ENCODE peak calls at places on chromosomes 16 and 17, in seven cellular contexts. N is NCI-H460; H is LoVo; X is heart left ventricle; M is HT1080; J is NCI-H345; R is activated CD4-positive, alpha-beta T cell treated with anti-CD3 and anti-CD28 coated beads for 4 hours. E is an unnamed sample.

GRCh38 chr17:7426203-7426863 is 917 bp downstream of the SPEM2 start:
- DNase-seq in M (no peak), N (no peak), H (no peak), R (no peak), X (no peak), J (no peak), E (no peak)

GRCh38 chr16:20902426-20902825 is 1.9 kb downstream of the LYRM1 start:
- DNase-seq in M (no peak), J (no peak), N (no peak), X (no peak), R (no peak), H (no peak), E (no peak)

GRCh38 chr16:48852955-48853354 is 243.0 kb upstream of the N4BP1 start:
- DNase-seq in H (no peak), J (no peak), R (no peak), M (no peak), N (no peak), X (no peak), E (no peak)

GRCh38 chr16:52912565-52913173 is 140.0 kb downstream of the CHD9NB start:
- DNase-seq in M (peak; percentile 47), H (peak; percentile 55), R (no peak), J (peak; percentile 59), N (peak; percentile 54), X (no peak), E (peak; percentile 83)

GRCh38 chr16:19138601-19139000 is 24.8 kb downstream of the ITPRIPL2 start:
- DNase-seq in N (peak; percentile 72), M (peak; percentile 84), H (no peak), X (peak; percentile 73), R (no peak), J (peak; percentile 80), E (peak; percentile 70)

GRCh38 chr17:57735707-57736106 is 9.4 kb downstream of the CCDC182 start:
- DNase-seq in H (no peak), J (peak; percentile 9), M (peak; percentile 20), X (no peak), N (no peak), R (no peak), E (no peak)

GRCh38 chr17:41810659-41811548 is 845 bp downstream of the P3H4 start:
- DNase-seq in N (no peak), H (no peak), R (no peak), X (no peak), J (no peak), M (no peak), E (peak; percentile 60)

GRCh38 chr17:7839199-7839889 is 5.3 kb downstream of the KDM6B start:
- DNase-seq in R (no peak), H (peak; percentile 39), M (no peak), N (no peak), J (no peak), X (no peak), E (no peak)

GRCh38 chr17:75909051-75909811 is 4.5 kb upstream of the MRPL38 start:
- DNase-seq in X (no peak), J (peak; percentile 98), H (no peak), N (no peak), M (no peak), R (no peak), E (peak; percentile 87)

GRCh38 chr16:57304169-57305061 is 19.9 kb upstream of the PLLP start:
- DNase-seq in M (peak; percentile 27), X (peak; percentile 56), H (peak; percentile 57), J (no peak), N (no peak), R (no peak), E (no peak)

GRCh38 chr17:76797441-76797840 is 59.5 kb downstream of the MFSD11 start:
- DNase-seq in J (no peak), X (no peak), R (no peak), N (no peak), H (no peak), M (peak; percentile 36), E (no peak)

GRCh38 chr17:75722076-75722475 is 817 bp downstream of the ITGB4 start:
- DNase-seq in H (peak; percentile 34), N (no peak), J (no peak), R (no peak), M (no peak), X (no peak), E (no peak)

GRCh38 chr16:24208710-24209109 is 47.4 kb upstream of the CACNG3 start:
- DNase-seq in R (no peak), N (no peak), X (no peak), M (no peak), J (no peak), H (no peak), E (peak; percentile 40)

GRCh38 chr16:15466886-15467781 is 32.7 kb downstream of the BMERB1 start:
- DNase-seq in R (no peak), J (no peak), M (peak; percentile 49), X (no peak), H (no peak), N (no peak), E (no peak)

GRCh38 chr17:17048106-17048505 is 5.8 kb downstream of the MPRIP start:
- DNase-seq in N (no peak), R (no peak), H (no peak), J (no peak), X (no peak), M (no peak), E (no peak)

GRCh38 chr17:69551212-69552010 is 136.9 kb downstream of the MAP2K6 start:
- DNase-seq in R (no peak), J (no peak), X (no peak), N (no peak), M (peak; percentile 21), H (no peak), E (no peak)

GRCh38 chr17:64115871-64116534 is 13.9 kb downstream of the ERN1 start:
- DNase-seq in X (no peak), H (no peak), R (no peak), N (no peak), M (peak; percentile 60), J (no peak), E (no peak)

GRCh38 chr16:52929478-52929877 is 123.2 kb downstream of the CHD9NB start:
- DNase-seq in R (no peak), N (no peak), H (no peak), X (no peak), J (no peak), M (no peak), E (peak; percentile 24)

GRCh38 chr16:2213817-2214720 is 571 bp downstream of the PGP start:
- DNase-seq in X (no peak), H (no peak), J (no peak), N (no peak), R (no peak), M (no peak), E (no peak)

GRCh38 chr17:38507921-38508569 is 79.8 kb downstream of the ARHGAP23 start:
- DNase-seq in M (no peak), N (no peak), J (no peak), R (no peak), H (no peak), X (no peak), E (no peak)

GRCh38 chr17:67422887-67423286 is 45.8 kb downstream of the PITPNC1 start:
- DNase-seq in H (peak; percentile 71), M (no peak), X (no peak), N (no peak), R (no peak), J (no peak), E (no peak)

GRCh38 chr17:16351831-16352230 is 1.4 kb downstream of the CENPV start:
- DNase-seq in N (no peak), R (no peak), H (no peak), X (no peak), M (no peak), J (no peak), E (no peak)

E was measured in NCI-H1092 treated with DMSO at 0.1 percent for 48 hours.